ENCODE peak calls at places on chromosomes 6 and 20, in eight cellular contexts. One of them, this sample, is unnamed.

GRCh38 chr6:168165373-168165772 is 86.4 kb upstream of the FRMD1 start:
- DNase-seq in HTR-8/SVneo: peak
- DNase-seq in lower lobe of right lung: no peak
- DNase-seq in iPS DF 19.7: no peak
- DNase-seq in Kasumi-1: no peak
- DNase-seq in dorsolateral prefrontal cortex: no peak
- DNase-seq in fibroblast of lung: no peak
- DNase-seq in fibroblast of pulmonary artery: no peak
- DNase-seq in this sample: no peak

GRCh38 chr20:45044084-45044573 is 56.8 kb downstream of the KCNS1 start:
- DNase-seq in HTR-8/SVneo: peak
- DNase-seq in lower lobe of right lung: no peak
- DNase-seq in iPS DF 19.7: peak
- DNase-seq in Kasumi-1: peak
- DNase-seq in dorsolateral prefrontal cortex: no peak
- DNase-seq in fibroblast of lung: peak
- DNase-seq in fibroblast of pulmonary artery: peak
- DNase-seq in this sample: peak

GRCh38 chr6:347951-348859 is 43.3 kb upstream of the IRF4 start:
- DNase-seq in HTR-8/SVneo: no peak
- DNase-seq in lower lobe of right lung: peak
- DNase-seq in iPS DF 19.7: no peak
- DNase-seq in Kasumi-1: no peak
- DNase-seq in dorsolateral prefrontal cortex: no peak
- DNase-seq in fibroblast of lung: no peak
- DNase-seq in fibroblast of pulmonary artery: no peak
- DNase-seq in this sample: no peak

GRCh38 chr6:165704001-165704748 is 41.1 kb upstream of the PDE10A start:
- DNase-seq in HTR-8/SVneo: no peak
- DNase-seq in lower lobe of right lung: no peak
- DNase-seq in iPS DF 19.7: no peak
- DNase-seq in Kasumi-1: no peak
- DNase-seq in dorsolateral prefrontal cortex: peak
- DNase-seq in fibroblast of lung: peak
- DNase-seq in fibroblast of pulmonary artery: peak
- DNase-seq in this sample: peak

GRCh38 chr6:33699131-33699530 is 12.4 kb downstream of the UQCC2 start:
- DNase-seq in HTR-8/SVneo: no peak
- DNase-seq in lower lobe of right lung: peak
- DNase-seq in iPS DF 19.7: no peak
- DNase-seq in Kasumi-1: no peak
- DNase-seq in dorsolateral prefrontal cortex: no peak
- DNase-seq in fibroblast of lung: no peak
- DNase-seq in fibroblast of pulmonary artery: no peak
- DNase-seq in this sample: no peak

GRCh38 chr6:147390909-147391536 is 117.5 kb upstream of the SAMD5 start:
- DNase-seq in HTR-8/SVneo: peak
- DNase-seq in lower lobe of right lung: no peak
- DNase-seq in iPS DF 19.7: no peak
- DNase-seq in Kasumi-1: peak
- DNase-seq in dorsolateral prefrontal cortex: no peak
- DNase-seq in fibroblast of lung: peak
- DNase-seq in fibroblast of pulmonary artery: peak
- DNase-seq in this sample: peak

GRCh38 chr20:63795178-63795830 is 35.8 kb downstream of the ZBTB46 start:
- DNase-seq in HTR-8/SVneo: no peak
- DNase-seq in lower lobe of right lung: no peak
- DNase-seq in iPS DF 19.7: no peak
- DNase-seq in Kasumi-1: no peak
- DNase-seq in dorsolateral prefrontal cortex: no peak
- DNase-seq in fibroblast of lung: no peak
- DNase-seq in fibroblast of pulmonary artery: no peak
- DNase-seq in this sample: no peak

GRCh38 chr6:52641826-52642225 is 29.1 kb upstream of the TMEM14A start:
- DNase-seq in HTR-8/SVneo: no peak
- DNase-seq in lower lobe of right lung: no peak
- DNase-seq in iPS DF 19.7: no peak
- DNase-seq in Kasumi-1: peak
- DNase-seq in dorsolateral prefrontal cortex: no peak
- DNase-seq in fibroblast of lung: no peak
- DNase-seq in fibroblast of pulmonary artery: no peak
- DNase-seq in this sample: no peak

GRCh38 chr20:60403105-60403741 is 445.0 kb downstream of the CDH26 start:
- DNase-seq in HTR-8/SVneo: no peak
- DNase-seq in lower lobe of right lung: no peak
- DNase-seq in iPS DF 19.7: no peak
- DNase-seq in Kasumi-1: no peak
- DNase-seq in dorsolateral prefrontal cortex: no peak
- DNase-seq in fibroblast of lung: no peak
- DNase-seq in fibroblast of pulmonary artery: no peak
- DNase-seq in this sample: no peak

GRCh38 chr6:139439278-139439813 is 64.9 kb upstream of the CITED2 start:
- DNase-seq in HTR-8/SVneo: no peak
- DNase-seq in lower lobe of right lung: no peak
- DNase-seq in iPS DF 19.7: no peak
- DNase-seq in Kasumi-1: peak
- DNase-seq in dorsolateral prefrontal cortex: no peak
- DNase-seq in fibroblast of lung: no peak
- DNase-seq in fibroblast of pulmonary artery: peak
- DNase-seq in this sample: peak